ENCODE peak calls at places on chromosomes 5 and 9, in nine cellular contexts. S, H, B, I, G, L, R, Q and C are unnamed samples.
A peak's percentile ranks its signal among the peaks of the same experiment; 100 is the strongest.

GRCh38 chr5:114565871-114566270 is 204.0 kb downstream of the KCNN2 start:
- DNase-seq in S (no peak), H (no peak), B (no peak), I (no peak), G (no peak), L (no peak), R (no peak), Q (no peak), C (no peak)

GRCh38 chr9:18473551-18474279 is at the start of gene ADAMTSL1:
- DNase-seq in S (peak; percentile 61), H (no peak), B (no peak), I (peak; percentile 25), G (peak; percentile 56), L (no peak), R (no peak), Q (peak; percentile 48), C (peak; percentile 74)

GRCh38 chr5:125148706-125149105 is 402.3 kb upstream of the ZNF608 start:
- DNase-seq in S (no peak), H (no peak), B (no peak), I (no peak), G (no peak), L (no peak), R (no peak), Q (no peak), C (no peak)

GRCh38 chr9:36149197-36149596 is 12.7 kb downstream of the GLIPR2 start:
- DNase-seq in S (peak; percentile 41), H (no peak), B (no peak), I (no peak), G (no peak), L (no peak), R (no peak), Q (no peak), C (peak; percentile 77)

GRCh38 chr5:33257807-33258491 is 182.8 kb upstream of the TARS1 start:
- DNase-seq in S (no peak), H (no peak), B (no peak), I (no peak), G (no peak), L (no peak), R (no peak), Q (no peak), C (no peak)

GRCh38 chr5:139668064-139668880 is 20.1 kb downstream of the CXXC5 start:
- DNase-seq in S (peak; percentile 91), H (no peak), B (no peak), I (no peak), G (no peak), L (no peak), R (peak; percentile 84), Q (peak; percentile 49), C (no peak)

GRCh38 chr5:152527358-152528048 is 122.4 kb upstream of the NMUR2 start:
- DNase-seq in S (no peak), H (no peak), B (no peak), I (no peak), G (no peak), L (no peak), R (no peak), Q (no peak), C (no peak)

GRCh38 chr9:104896131-104896530 is 31.8 kb downstream of the ABCA1 start:
- DNase-seq in S (no peak), H (no peak), B (no peak), I (no peak), G (no peak), L (no peak), R (no peak), Q (no peak), C (no peak)

GRCh38 chr5:142864293-142865260 is 94.4 kb downstream of the ARHGAP26 start:
- DNase-seq in S (no peak), H (no peak), B (no peak), I (peak; percentile 63), G (no peak), L (no peak), R (no peak), Q (peak; percentile 87), C (no peak)
- H3K4me1 ChIP-seq in S (peaks cover 8% of the 10 kb centered on the region), H (no peaks in the 10 kb centered on the region), B (peaks cover 27% of the 10 kb centered on the region), I (peaks cover 36% of the 10 kb centered on the region), G (peaks cover 26% of the 10 kb centered on the region), L (peaks cover 32% of the 10 kb centered on the region), R (no peaks in the 10 kb centered on the region), Q (peaks cover 39% of the 10 kb centered on the region), C (peaks cover 35% of the 10 kb centered on the region)

GRCh38 chr5:107389130-107389553 is 281.6 kb downstream of the EFNA5 start:
- DNase-seq in S (no peak), H (peak; percentile 92), B (no peak), I (peak; percentile 19), G (no peak), L (no peak), R (no peak), Q (peak; percentile 29), C (no peak)
- TF ChIP-seq POLR2AphosphoS5 in S (peak; percentile 48), H (no peak), B (no peak), I (no peak), G (no peak), L (no peak), R (no peak), Q (peak; percentile 67), C (no peak)

GRCh38 chr9:81035171-81035570 is 654.2 kb downstream of the TLE1 start:
- DNase-seq in S (peak; percentile 5), H (no peak), B (no peak), I (no peak), G (no peak), L (no peak), R (no peak), Q (no peak), C (no peak)
- TF ChIP-seq EP300 in S (peak; percentile 96), H (no peak), B (no peak), I (no peak), G (no peak), L (no peak), R (no peak), Q (no peak), C (no peak)

GRCh38 chr5:141604318-141604717 is 14.5 kb downstream of the DIAPH1 start:
- DNase-seq in S (no peak), H (no peak), B (peak; percentile 83), I (peak; percentile 60), G (no peak), L (peak; percentile 68), R (peak; percentile 86), Q (peak; percentile 34), C (peak; percentile 83)
- H3K4me1 ChIP-seq in S (peaks cover 8% of the 10 kb centered on the region), H (peaks cover 36% of the 10 kb centered on the region), B (peaks cover 47% of the 10 kb centered on the region), I (peaks cover 18% of the 10 kb centered on the region), G (no peaks in the 10 kb centered on the region), L (peaks cover 72% of the 10 kb centered on the region), R (peaks cover 63% of the 10 kb centered on the region), Q (peaks cover 46% of the 10 kb centered on the region), C (peaks cover 7% of the 10 kb centered on the region)

DNA sequence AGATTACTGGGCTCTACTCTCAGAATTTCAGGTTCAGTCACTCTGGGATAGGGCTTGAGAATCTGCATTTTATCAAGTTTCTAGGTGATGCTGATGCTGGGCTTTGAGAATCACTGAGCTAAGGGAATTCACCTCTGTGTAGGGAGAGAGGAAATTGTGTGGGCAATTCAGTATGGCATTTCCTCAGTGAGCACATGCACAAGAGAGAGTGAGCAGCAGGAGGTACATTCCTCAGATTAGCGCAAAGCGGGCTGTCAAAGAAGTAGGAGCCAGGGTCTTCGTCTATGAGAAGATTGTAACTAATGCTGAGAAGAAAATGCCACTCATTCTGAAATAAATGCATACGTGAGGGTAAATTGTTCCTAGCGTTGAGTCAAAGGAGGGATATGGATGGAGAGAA is 175.9 kb downstream of the KIF4B start:
- DNase-seq in S (no peak), H (no peak), B (no peak), I (no peak), G (no peak), L (no peak), R (no peak), Q (no peak), C (no peak)
- TF ChIP-seq POLR2AphosphoS5 in S (no peak), H (no peak), B (no peak), I (no peak), G (no peak), L (no peak), R (no peak), Q (no peak), C (no peak)

DNA sequence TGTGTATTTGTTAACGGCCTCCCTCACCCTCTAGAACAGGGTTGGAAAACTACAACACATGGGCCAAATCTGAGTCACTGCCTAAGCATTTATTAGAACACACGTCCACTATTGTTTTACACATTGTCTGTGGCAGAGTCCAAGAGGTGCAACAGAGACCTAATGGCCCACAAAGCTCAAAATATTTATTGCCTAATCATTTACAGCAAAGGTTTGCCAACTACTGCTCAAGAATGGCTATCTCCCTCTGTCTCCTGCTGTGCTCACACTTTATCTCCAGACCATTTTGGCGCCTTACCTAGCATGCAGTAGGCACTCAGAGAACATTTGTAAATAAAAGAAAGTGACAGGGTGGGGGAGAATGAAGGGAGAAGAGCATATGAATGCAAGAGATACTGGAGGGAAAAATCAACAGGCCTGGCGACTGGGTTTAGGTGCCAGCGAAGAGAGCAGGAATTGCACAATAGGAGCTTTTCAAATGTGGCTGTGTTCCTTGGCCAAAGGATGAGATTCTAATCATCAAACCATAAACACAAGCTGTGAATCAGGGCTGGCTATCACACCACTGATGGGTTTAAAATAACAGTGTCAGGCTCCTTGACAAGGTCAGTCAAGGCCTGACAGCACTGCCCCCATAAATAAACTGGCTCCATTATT is 80.3 kb downstream of the EPB41L4A start:
- DNase-seq in S (no peak), H (no peak), B (no peak), I (no peak), G (no peak), L (peak; percentile 18), R (no peak), Q (no peak), C (no peak)
- TF ChIP-seq EP300 in S (no peak), H (no peak), B (no peak), I (no peak), G (no peak), L (no peak), R (no peak), Q (no peak), C (no peak)

GRCh38 chr9:128104171-128104618 is 23.3 kb downstream of the PTGES2 start:
- DNase-seq in S (no peak), H (no peak), B (no peak), I (peak; percentile 73), G (no peak), L (peak; percentile 87), R (no peak), Q (peak; percentile 87), C (no peak)
- H3K4me1 ChIP-seq in S (peaks cover 3% of the 10 kb centered on the region), H (no peaks in the 10 kb centered on the region), B (peaks cover 32% of the 10 kb centered on the region), I (peaks cover 40% of the 10 kb centered on the region), G (peaks cover 16% of the 10 kb centered on the region), L (peaks cover 89% of the 10 kb centered on the region), R (peaks cover 20% of the 10 kb centered on the region), Q (peaks cover 52% of the 10 kb centered on the region), C (peaks cover 19% of the 10 kb centered on the region)

GRCh38 chr5:145925353-145925752 is 11.0 kb upstream of the SH3RF2 start:
- DNase-seq in S (no peak), H (no peak), B (no peak), I (no peak), G (no peak), L (no peak), R (no peak), Q (no peak), C (no peak)
- TF ChIP-seq POLR2AphosphoS5 in S (peak; percentile 68), H (no peak), B (no peak), I (no peak), G (no peak), L (no peak), R (no peak), Q (no peak), C (no peak)